ENCODE peak calls at places on chromosome 19, in four cellular contexts. N, B, Q and K are unnamed samples.

GRCh38 chr19:34589730-34590129 is 87.2 kb downstream of the SCGB2B2 start:
- DNase-seq in Q (no peak), N (no peak), B (no peak), K (no peak)

GRCh38 chr19:14094854-14095253 is 4.3 kb upstream of the SAMD1 start:
- DNase-seq in N (no peak), B (no peak), Q (no peak), K (no peak)

GRCh38 chr19:50633359-50633758 is 6.3 kb downstream of the SYT3 start:
- DNase-seq in N (no peak), B (no peak), Q (no peak), K (no peak)

GRCh38 chr19:45474941-45475516 is 7.2 kb downstream of the FOSB start:
- DNase-seq in Q (no peak), B (peak), N (peak), K (no peak)

GRCh38 chr19:40806385-40807146 is 7.6 kb downstream of the EGLN2 start:
- DNase-seq in Q (peak), B (peak), N (peak), K (peak)

GRCh38 chr19:3699071-3699740 is 1.1 kb downstream of the PIP5K1C start:
- DNase-seq in B (peak), N (no peak), Q (peak), K (peak)

GRCh38 chr19:18506545-18506944 is 15.3 kb downstream of the ELL start:
- DNase-seq in N (no peak), Q (no peak), B (no peak), K (no peak)

GRCh38 chr19:45306522-45307027 is 16.1 kb downstream of the CKM start:
- DNase-seq in B (no peak), N (no peak), Q (no peak), K (no peak)

GRCh38 chr19:5914358-5914774 is 312 bp downstream of the CAPS start:
- DNase-seq in B (no peak), N (no peak), Q (no peak), K (no peak)

GRCh38 chr19:13484141-13484540 is 22.1 kb downstream of the CACNA1A start:
- DNase-seq in N (no peak), B (peak), Q (no peak), K (no peak)

GRCh38 chr19:17294051-17294891 is 9.0 kb downstream of the ABHD8 start:
- DNase-seq in B (no peak), Q (no peak), N (no peak), K (no peak)

GRCh38 chr19:14440049-14440448 is 6.9 kb downstream of the PKN1 start:
- DNase-seq in N (no peak), Q (no peak), B (no peak), K (peak)

GRCh38 chr19:56619131-56619530 is 23.8 kb upstream of the SMIM17 start:
- DNase-seq in B (no peak), N (no peak), Q (no peak), K (no peak)

GRCh38 chr19:39413269-39413902 is 917 bp downstream of the PLEKHG2 start:
- DNase-seq in B (peak), N (no peak), Q (peak), K (peak)

GRCh38 chr19:31976775-31977536 is 368.5 kb upstream of the ZNF507 start:
- DNase-seq in Q (no peak), B (no peak), N (no peak), K (no peak)

GRCh38 chr19:56840452-56841193 is at the start of the genes PEG3 and ZIM2:
- DNase-seq in B (no peak), N (no peak), Q (peak), K (peak)

GRCh38 chr19:30536975-30537374 is 164.8 kb downstream of the ZNF536 start:
- DNase-seq in B (no peak), N (no peak), Q (no peak), K (no peak)

GRCh38 chr19:33904681-33905080 is 108.0 kb downstream of the KCTD15 start:
- DNase-seq in B (no peak), N (peak), Q (no peak), K (no peak)

GRCh38 chr19:30811397-30812098 is 439.4 kb downstream of the ZNF536 start:
- DNase-seq in Q (no peak), B (no peak), N (no peak), K (no peak)

GRCh38 chr19:16419671-16420394 is 51.9 kb downstream of the EPS15L1 start:
- DNase-seq in Q (no peak), N (no peak), B (no peak), K (no peak)

GRCh38 chr19:4847190-4847973 is 15.9 kb upstream of the TICAM1 start:
- DNase-seq in B (no peak), N (no peak), Q (no peak), K (no peak)

GRCh38 chr19:10262771-10263170 is 8.1 kb upstream of the ICAM1 start:
- DNase-seq in B (peak), N (no peak), Q (peak), K (no peak)

GRCh38 chr19:4575978-4576933 is 16.8 kb upstream of the SEMA6B start:
- DNase-seq in B (peak), N (peak), Q (peak), K (peak)

GRCh38 chr19:29478578-29479565 is 46.9 kb upstream of the VSTM2B start:
- DNase-seq in B (peak), Q (no peak), N (no peak), K (no peak)

GRCh38 chr19:52248256-52248655 is 21.1 kb upstream of the ZNF766 start:
- DNase-seq in Q (peak), B (peak), N (peak), K (peak)

GRCh38 chr19:28284389-28284788 is 928.6 kb downstream of the UQCRFS1 start:
- DNase-seq in B (no peak), N (no peak), Q (no peak), K (no peak)

GRCh38 chr19:39550197-39550596 is 10.2 kb upstream of the EID2 start:
- DNase-seq in N (no peak), B (no peak), Q (no peak), K (no peak)

GRCh38 chr19:18999016-18999758 is 34.1 kb downstream of the SUGP2 start:
- DNase-seq in N (no peak), B (no peak), Q (peak), K (no peak)

GRCh38 chr19:17790059-17790780 is 4.7 kb upstream of the B3GNT3 start:
- DNase-seq in B (no peak), N (no peak), Q (no peak), K (no peak)

GRCh38 chr19:16018106-16018755 is 58.1 kb upstream of the TPM4 start:
- DNase-seq in B (no peak), N (no peak), Q (no peak), K (no peak)

GRCh38 chr19:30870861-30871260 is 478.4 kb downstream of the TSHZ3 start:
- DNase-seq in Q (peak), B (peak), N (no peak), K (no peak)

GRCh38 chr19:51887522-51888498 is at the start of gene ZNF577:
- DNase-seq in B (peak), Q (peak), N (peak), K (peak)

DNA sequence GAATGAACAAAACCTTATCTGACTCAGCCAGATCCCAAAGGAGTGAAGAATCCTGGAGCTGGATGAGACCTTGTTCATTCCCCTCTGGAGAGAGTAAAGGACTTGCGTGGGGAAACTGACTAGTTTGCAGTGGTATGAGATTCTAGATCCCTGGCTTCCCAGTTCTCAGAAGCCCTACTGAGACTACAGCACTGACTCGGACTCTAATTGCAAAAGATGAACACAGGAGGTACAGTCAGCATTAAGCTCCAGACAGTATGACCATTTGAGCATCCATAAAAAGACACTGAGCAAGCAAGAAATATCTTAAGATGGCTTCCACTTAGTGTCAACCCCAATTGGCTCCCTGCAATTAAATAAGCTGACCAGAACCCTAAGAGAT is 6.8 kb downstream of the ZC3H4 start:
- DNase-seq in N (no peak), B (peak), Q (peak), K (no peak)
- H3K4me3 ChIP-seq in N (no peak), B (no peak), Q (no peak), K (no peak)

DNA sequence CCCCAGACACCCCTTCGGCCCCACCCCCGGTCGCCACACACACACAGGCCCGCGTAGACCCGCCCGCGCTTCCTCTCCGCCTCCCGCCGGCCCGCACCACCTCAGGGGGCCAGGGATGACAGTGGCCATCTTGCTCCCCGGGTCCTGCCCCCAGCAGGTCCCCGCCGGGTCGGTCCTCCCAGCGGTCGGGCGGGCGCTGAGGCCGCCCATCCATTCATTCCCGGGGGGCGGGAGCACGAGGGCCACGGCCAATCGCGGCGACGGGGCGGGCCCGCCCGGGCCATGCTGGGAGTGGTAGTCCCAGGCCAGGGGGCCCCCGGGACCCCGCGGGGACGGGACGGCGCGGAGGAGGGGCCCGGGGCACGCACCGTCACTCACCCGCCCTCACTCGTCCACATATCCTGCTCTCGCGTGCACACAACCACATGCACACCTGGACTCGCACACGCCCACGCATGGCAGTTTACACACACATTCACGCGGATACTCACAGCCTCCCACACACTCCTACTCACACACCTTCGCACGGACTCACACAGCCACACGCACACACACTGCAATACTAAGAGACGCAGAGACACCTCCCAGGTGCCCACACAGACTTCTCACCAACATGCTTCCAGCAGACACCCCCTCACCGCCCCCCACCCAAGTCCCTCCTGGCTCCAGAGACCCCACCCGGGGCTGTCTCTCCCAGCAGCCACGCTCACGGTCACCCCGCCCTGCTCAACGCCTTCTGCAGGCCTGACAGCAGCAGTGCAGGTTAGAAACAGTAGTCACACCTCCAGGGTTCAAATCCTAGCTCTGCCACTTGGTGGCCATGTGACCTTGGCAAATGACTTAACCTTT is at the start of gene DPF1:
- DNase-seq in N (peak), B (peak), Q (peak), K (no peak)
- TF ChIP-seq CTCF in N (peak), B (peak), Q (no peak), K (no peak)

DNA sequence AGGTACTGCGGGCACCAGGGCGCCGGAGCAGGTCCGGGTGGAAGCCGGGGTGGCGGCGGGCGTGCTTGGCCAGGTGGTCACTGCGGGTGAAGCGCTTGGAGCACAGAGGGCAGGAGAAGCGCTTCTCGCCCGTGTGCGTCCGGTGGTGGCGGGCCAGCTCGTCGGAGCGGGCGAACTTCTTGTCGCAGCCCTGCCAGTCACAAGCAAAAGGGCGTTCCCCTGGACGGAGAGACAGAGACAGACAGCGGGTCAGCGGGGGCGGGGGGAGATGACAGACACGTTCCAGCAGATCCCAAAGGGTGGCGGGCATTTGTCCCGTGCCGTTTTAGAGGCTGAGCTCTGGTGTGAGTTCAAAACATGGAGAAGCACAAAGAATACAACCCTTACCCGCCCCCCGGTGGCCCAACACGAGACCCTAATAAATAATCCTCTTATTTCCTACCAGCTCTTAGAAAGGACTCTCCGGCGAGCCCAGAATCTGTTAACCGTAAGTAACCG is 6.3 kb upstream of the REXO1 start:
- DNase-seq in Q (no peak), B (peak), N (peak), K (peak)
- H3K4me3 ChIP-seq in Q (no peak), B (peak), N (no peak), K (no peak)

GRCh38 chr19:42389899-42390298 is at the start of gene CNFN:
- DNase-seq in N (no peak), Q (no peak), B (no peak), K (no peak)

GRCh38 chr19:42392165-42392564 is 2.1 kb upstream of the CNFN start:
- DNase-seq in B (no peak), N (no peak), Q (no peak), K (no peak)

GRCh38 chr19:42388851-42389489 is 1.1 kb downstream of the CNFN start:
- DNase-seq in N (no peak), Q (no peak), B (no peak), K (no peak)

DNA sequence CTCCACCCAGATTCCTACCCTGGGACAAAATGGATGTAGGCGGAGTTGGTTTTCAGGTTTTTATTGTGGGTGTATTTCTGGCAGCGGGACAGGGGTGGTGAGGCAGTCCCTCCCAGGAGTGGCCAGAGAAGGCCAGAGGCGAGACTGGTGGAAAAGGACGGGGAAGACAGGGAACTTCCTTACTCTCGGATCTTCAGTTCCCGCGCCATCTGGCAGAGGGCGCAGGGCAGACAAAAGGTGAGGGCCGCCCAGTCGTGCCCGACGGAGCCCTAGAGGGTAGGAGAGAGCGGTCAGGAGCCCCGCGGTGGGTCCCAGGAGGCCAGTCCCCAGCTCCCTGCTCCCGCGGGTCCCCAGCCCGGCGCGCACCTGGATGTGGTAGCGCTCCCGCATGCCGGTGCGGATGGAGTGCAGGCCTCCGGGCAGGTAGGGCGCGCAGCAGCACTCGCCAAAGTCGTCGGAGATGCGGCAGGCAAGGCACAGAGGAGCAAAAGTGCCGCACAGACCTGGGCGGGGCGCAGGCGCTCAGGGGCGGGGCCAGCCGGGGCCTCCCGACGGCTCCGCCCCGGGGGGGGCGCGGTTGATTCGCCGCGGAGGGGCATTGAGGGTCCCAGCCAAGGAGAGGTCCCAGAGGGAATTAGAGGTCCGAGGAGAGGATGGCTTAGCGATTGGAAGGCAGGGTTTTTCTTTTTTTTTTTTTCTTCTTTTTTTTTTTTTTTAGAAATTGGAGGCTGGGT is 3.0 kb downstream of the CNFN start:
- DNase-seq in B (peak), Q (peak), N (peak), K (peak)
- TF ChIP-seq CTCF in B (peak), Q (peak), N (peak), K (peak)

GRCh38 chr19:55497777-55498176 is 9.5 kb downstream of the SSC5D start:
- DNase-seq in B (no peak), Q (no peak), N (no peak), K (peak)

GRCh38 chr19:55495646-55496349 is 7.6 kb downstream of the SSC5D start:
- DNase-seq in B (no peak), N (no peak), Q (no peak), K (no peak)

GRCh38 chr19:55500368-55500952 is 12.2 kb downstream of the SSC5D start:
- DNase-seq in Q (no peak), N (no peak), B (no peak), K (no peak)

GRCh38 chr19:55494172-55494761 is 6.0 kb downstream of the SSC5D start:
- DNase-seq in N (peak), Q (peak), B (peak), K (peak)

GRCh38 chr19:55498246-55498645 is 10.0 kb downstream of the SSC5D start:
- DNase-seq in B (no peak), Q (no peak), N (no peak), K (no peak)
- H3K4me3 ChIP-seq in B (no peak), Q (no peak), N (no peak), K (no peak)

GRCh38 chr19:49544154-49544553 is 16.4 kb downstream of the RCN3 start:
- DNase-seq in N (no peak), B (no peak), Q (no peak), K (no peak)

GRCh38 chr19:49539192-49539952 is 11.6 kb downstream of the RCN3 start:
- DNase-seq in N (no peak), Q (no peak), B (no peak), K (no peak)

GRCh38 chr19:49543032-49543431 is 15.2 kb downstream of the RCN3 start:
- DNase-seq in B (no peak), N (no peak), Q (no peak), K (no peak)

GRCh38 chr19:49541914-49542313 is 14.1 kb downstream of the RCN3 start:
- DNase-seq in N (no peak), B (no peak), Q (no peak), K (no peak)

DNA sequence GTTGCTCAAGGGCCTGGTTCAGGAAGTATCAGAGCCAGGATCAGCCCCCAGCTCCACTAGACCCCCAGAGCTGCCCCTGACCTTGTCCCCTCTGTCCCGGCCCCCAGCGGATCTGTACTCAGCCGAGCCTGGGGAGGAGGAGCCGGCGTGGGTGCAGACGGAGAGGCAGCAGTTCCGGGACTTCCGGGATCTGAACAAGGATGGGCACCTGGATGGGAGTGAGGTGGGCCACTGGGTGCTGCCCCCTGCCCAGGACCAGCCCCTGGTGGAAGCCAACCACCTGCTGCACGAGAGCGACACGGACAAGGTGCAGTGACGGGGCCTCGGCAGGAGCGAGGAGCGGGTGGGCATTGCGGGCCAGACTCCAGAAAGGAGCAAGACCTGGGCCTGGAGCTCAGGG is 14.6 kb downstream of the RCN3 start:
- DNase-seq in N (no peak), Q (no peak), B (no peak), K (no peak)
- TF ChIP-seq CTCF in N (no peak), Q (no peak), B (no peak), K (no peak)

GRCh38 chr19:37313335-37313627 is 57.6 kb upstream of the ZNF527 start:
- DNase-seq in Q (no peak), B (no peak), N (no peak), K (no peak)
- H3K4me3 ChIP-seq in Q (no peak), B (no peak), N (no peak), K (no peak)